ENCODE peak calls at places on chromosome 18, in eight cellular contexts. One of them, this sample, is unnamed.

GRCh38 chr18:79903071-79903635 is 48.3 kb downstream of the SLC66A2 start:
- DNase-seq in upper lobe of right lung: peak; percentile 61
- DNase-seq in tibial artery: peak; percentile 10
- DNase-seq in A549: no peak
- DNase-seq in body of pancreas: no peak
- DNase-seq in coronary artery: no peak
- DNase-seq in K562: no peak
- DNase-seq in heart left ventricle: peak; percentile 52
- DNase-seq in this sample: peak; percentile 8

GRCh38 chr18:46372670-46373069 is 268.5 kb downstream of the HAUS1 start:
- DNase-seq in tibial artery: no peak
- DNase-seq in upper lobe of right lung: no peak
- DNase-seq in K562: no peak
- DNase-seq in coronary artery: no peak
- DNase-seq in heart left ventricle: no peak
- DNase-seq in A549: no peak
- DNase-seq in body of pancreas: no peak
- DNase-seq in this sample: no peak

GRCh38 chr18:47984991-47985390 is 54.5 kb upstream of the SMAD2 start:
- DNase-seq in A549: no peak
- DNase-seq in body of pancreas: peak; percentile 54
- DNase-seq in tibial artery: no peak
- DNase-seq in upper lobe of right lung: no peak
- DNase-seq in K562: no peak
- DNase-seq in heart left ventricle: no peak
- DNase-seq in coronary artery: no peak
- DNase-seq in this sample: no peak

GRCh38 chr18:77108001-77108692 is 24.4 kb downstream of the MBP start:
- DNase-seq in coronary artery: no peak
- DNase-seq in body of pancreas: peak; percentile 63
- DNase-seq in upper lobe of right lung: no peak
- DNase-seq in heart left ventricle: peak; percentile 39
- DNase-seq in A549: no peak
- DNase-seq in K562: no peak
- DNase-seq in tibial artery: peak; percentile 75
- DNase-seq in this sample: peak; percentile 70

GRCh38 chr18:48904847-48905394 is 45.8 kb downstream of the SMAD7 start:
- DNase-seq in body of pancreas: no peak
- DNase-seq in tibial artery: no peak
- DNase-seq in coronary artery: no peak
- DNase-seq in K562: no peak
- DNase-seq in heart left ventricle: no peak
- DNase-seq in upper lobe of right lung: no peak
- DNase-seq in A549: no peak
- DNase-seq in this sample: no peak

GRCh38 chr18:49094979-49095632 is 144.3 kb upstream of the SMAD7 start:
- DNase-seq in A549: no peak
- DNase-seq in upper lobe of right lung: no peak
- DNase-seq in tibial artery: peak; percentile 27
- DNase-seq in coronary artery: no peak
- DNase-seq in heart left ventricle: no peak
- DNase-seq in K562: no peak
- DNase-seq in body of pancreas: no peak
- DNase-seq in this sample: no peak

GRCh38 chr18:44170208-44170880 is 510.3 kb upstream of the SETBP1 start:
- DNase-seq in heart left ventricle: no peak
- DNase-seq in K562: no peak
- DNase-seq in A549: no peak
- DNase-seq in body of pancreas: no peak
- DNase-seq in tibial artery: no peak
- DNase-seq in coronary artery: no peak
- DNase-seq in upper lobe of right lung: no peak
- DNase-seq in this sample: no peak

GRCh38 chr18:51461956-51462355 is 264.5 kb upstream of the MEX3C start:
- DNase-seq in coronary artery: no peak
- DNase-seq in upper lobe of right lung: no peak
- DNase-seq in K562: no peak
- DNase-seq in tibial artery: no peak
- DNase-seq in A549: no peak
- DNase-seq in heart left ventricle: no peak
- DNase-seq in body of pancreas: no peak
- DNase-seq in this sample: no peak

GRCh38 chr18:10081477-10081876 is 167.7 kb downstream of the VAPA start:
- DNase-seq in body of pancreas: no peak
- DNase-seq in coronary artery: no peak
- DNase-seq in upper lobe of right lung: no peak
- DNase-seq in tibial artery: no peak
- DNase-seq in heart left ventricle: no peak
- DNase-seq in A549: no peak
- DNase-seq in K562: peak; percentile 44
- DNase-seq in this sample: no peak

GRCh38 chr18:39624934-39625333 is 2059.3 kb upstream of the CELF4 start:
- DNase-seq in K562: no peak
- DNase-seq in upper lobe of right lung: no peak
- DNase-seq in A549: no peak
- DNase-seq in heart left ventricle: no peak
- DNase-seq in tibial artery: no peak
- DNase-seq in body of pancreas: no peak
- DNase-seq in coronary artery: no peak
- DNase-seq in this sample: no peak

GRCh38 chr18:44715245-44715644 is 34.6 kb downstream of the SETBP1 start:
- DNase-seq in tibial artery: peak; percentile 67
- DNase-seq in A549: no peak
- DNase-seq in body of pancreas: peak; percentile 32
- DNase-seq in K562: no peak
- DNase-seq in heart left ventricle: no peak
- DNase-seq in upper lobe of right lung: no peak
- DNase-seq in coronary artery: no peak
- DNase-seq in this sample: no peak

GRCh38 chr18:65753520-65753919 is 2.7 kb downstream of the CDH7 start:
- DNase-seq in body of pancreas: no peak
- DNase-seq in K562: peak; percentile 1
- DNase-seq in tibial artery: no peak
- DNase-seq in heart left ventricle: no peak
- DNase-seq in coronary artery: no peak
- DNase-seq in upper lobe of right lung: no peak
- DNase-seq in A549: no peak
- DNase-seq in this sample: peak; percentile 48

GRCh38 chr18:79581406-79581805 is 98.2 kb upstream of the CTDP1 start:
- DNase-seq in A549: no peak
- DNase-seq in body of pancreas: no peak
- DNase-seq in coronary artery: peak; percentile 33
- DNase-seq in tibial artery: no peak
- DNase-seq in K562: no peak
- DNase-seq in heart left ventricle: peak; percentile 47
- DNase-seq in upper lobe of right lung: peak; percentile 50
- DNase-seq in this sample: peak; percentile 8

GRCh38 chr18:64993695-64994094 is 757.1 kb upstream of the CDH7 start:
- DNase-seq in body of pancreas: no peak
- DNase-seq in coronary artery: no peak
- DNase-seq in heart left ventricle: no peak
- DNase-seq in upper lobe of right lung: no peak
- DNase-seq in A549: no peak
- DNase-seq in tibial artery: no peak
- DNase-seq in K562: no peak
- DNase-seq in this sample: no peak

GRCh38 chr18:24986611-24987270 is 365.2 kb downstream of the ZNF521 start:
- DNase-seq in A549: no peak
- DNase-seq in K562: no peak
- DNase-seq in heart left ventricle: no peak
- DNase-seq in coronary artery: no peak
- DNase-seq in body of pancreas: no peak
- DNase-seq in tibial artery: no peak
- DNase-seq in upper lobe of right lung: no peak
- DNase-seq in this sample: no peak

GRCh38 chr18:35703043-35703688 is 121.6 kb downstream of the GALNT1 start:
- DNase-seq in tibial artery: no peak
- DNase-seq in heart left ventricle: no peak
- DNase-seq in K562: no peak
- DNase-seq in body of pancreas: no peak
- DNase-seq in A549: no peak
- DNase-seq in upper lobe of right lung: no peak
- DNase-seq in coronary artery: no peak
- DNase-seq in this sample: no peak

GRCh38 chr18:2192562-2192961 is 378.7 kb downstream of the METTL4 start:
- DNase-seq in body of pancreas: no peak
- DNase-seq in upper lobe of right lung: no peak
- DNase-seq in coronary artery: no peak
- DNase-seq in K562: no peak
- DNase-seq in A549: no peak
- DNase-seq in heart left ventricle: no peak
- DNase-seq in tibial artery: no peak
- DNase-seq in this sample: no peak

GRCh38 chr18:52402814-52403213 is 62.8 kb downstream of the DCC start:
- DNase-seq in K562: no peak
- DNase-seq in coronary artery: no peak
- DNase-seq in upper lobe of right lung: no peak
- DNase-seq in heart left ventricle: no peak
- DNase-seq in tibial artery: no peak
- DNase-seq in A549: no peak
- DNase-seq in body of pancreas: no peak
- DNase-seq in this sample: no peak

DNA sequence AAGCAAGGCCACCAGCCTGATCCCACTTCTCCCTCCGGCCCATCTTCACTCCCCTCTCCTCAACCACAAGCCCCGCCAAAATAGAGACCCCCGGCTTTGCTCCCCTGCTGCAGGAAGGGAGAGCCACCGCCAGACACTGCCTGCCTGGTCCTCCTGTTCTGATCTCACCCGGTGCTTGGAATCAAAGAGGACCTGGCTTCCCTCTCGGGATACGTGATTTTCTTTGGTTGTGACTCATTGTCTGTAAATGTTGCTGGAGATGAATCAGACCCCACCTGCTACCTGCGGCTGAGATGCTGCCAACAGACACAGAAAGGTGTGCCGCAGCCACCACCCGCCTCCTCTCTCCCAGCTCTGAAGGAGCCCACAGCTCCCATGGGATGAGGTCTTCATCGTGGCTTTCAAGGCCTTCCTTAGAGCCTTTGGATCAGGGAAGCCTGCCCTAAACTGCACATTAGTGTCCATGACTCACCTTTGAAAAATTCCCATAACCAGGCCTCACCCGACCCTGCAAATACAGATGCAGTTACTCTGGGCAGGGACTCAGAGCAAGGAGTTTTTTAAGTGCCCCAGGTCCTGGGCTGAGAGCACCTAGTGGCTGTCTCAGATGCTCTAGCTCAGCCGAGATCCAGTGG is 79.4 kb upstream of the ZNF532 start:
- DNase-seq in coronary artery: no peak
- DNase-seq in K562: no peak
- DNase-seq in heart left ventricle: no peak
- DNase-seq in body of pancreas: peak; percentile 32
- DNase-seq in tibial artery: peak; percentile 23
- DNase-seq in upper lobe of right lung: no peak
- DNase-seq in A549: peak; percentile 61
- DNase-seq in this sample: no peak
- H3K27ac ChIP-seq in coronary artery: peak overlapping the region; percentile 56
- H3K27ac ChIP-seq in K562: no peak overlapping the region
- H3K27ac ChIP-seq in heart left ventricle: no peak overlapping the region
- H3K27ac ChIP-seq in body of pancreas: peak overlapping the region; percentile 61
- H3K27ac ChIP-seq in tibial artery: peak overlapping the region; percentile 77
- H3K27ac ChIP-seq in upper lobe of right lung: no peak overlapping the region
- H3K27ac ChIP-seq in A549: peak overlapping the region; percentile 99
- H3K27ac ChIP-seq in this sample: no peak overlapping the region

DNA sequence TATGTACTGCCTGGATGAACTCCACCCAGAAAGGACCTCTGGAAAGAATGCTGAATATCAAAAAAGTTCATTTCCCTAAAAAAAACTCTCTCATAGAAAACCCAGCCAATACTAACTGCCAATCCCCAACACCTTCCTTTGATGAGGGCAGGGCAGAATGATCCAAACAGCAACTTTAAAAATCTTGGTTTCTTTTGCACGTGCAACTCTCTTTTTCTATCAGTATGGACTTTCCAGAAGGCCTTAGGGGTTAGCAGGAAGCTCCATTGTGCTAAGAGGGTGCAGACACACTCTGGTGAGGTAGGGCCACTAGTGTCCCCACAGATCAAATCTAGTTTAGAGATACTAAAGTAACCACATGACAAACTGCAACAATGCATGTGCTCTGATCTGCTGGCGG is 23.4 kb downstream of the KCTD1 start:
- DNase-seq in coronary artery: no peak
- DNase-seq in upper lobe of right lung: no peak
- DNase-seq in tibial artery: no peak
- DNase-seq in A549: no peak
- DNase-seq in K562: no peak
- DNase-seq in heart left ventricle: no peak
- DNase-seq in body of pancreas: no peak
- DNase-seq in this sample: no peak
- H3K27ac ChIP-seq in coronary artery: no peak overlapping the region
- H3K27ac ChIP-seq in upper lobe of right lung: no peak overlapping the region
- H3K27ac ChIP-seq in tibial artery: no peak overlapping the region
- H3K27ac ChIP-seq in A549: no peak overlapping the region
- H3K27ac ChIP-seq in K562: no peak overlapping the region
- H3K27ac ChIP-seq in heart left ventricle: no peak overlapping the region
- H3K27ac ChIP-seq in body of pancreas: no peak overlapping the region
- H3K27ac ChIP-seq in this sample: no peak overlapping the region

GRCh38 chr18:57741273-57741672 is 61.8 kb downstream of the ATP8B1 start:
- DNase-seq in K562: no peak
- DNase-seq in upper lobe of right lung: no peak
- DNase-seq in body of pancreas: no peak
- DNase-seq in A549: no peak
- DNase-seq in heart left ventricle: no peak
- DNase-seq in coronary artery: no peak
- DNase-seq in tibial artery: no peak
- DNase-seq in this sample: no peak

GRCh38 chr18:57733861-57734260 is 69.3 kb downstream of the ATP8B1 start:
- DNase-seq in heart left ventricle: no peak
- DNase-seq in upper lobe of right lung: no peak
- DNase-seq in K562: no peak
- DNase-seq in A549: no peak
- DNase-seq in coronary artery: no peak
- DNase-seq in tibial artery: no peak
- DNase-seq in body of pancreas: no peak
- DNase-seq in this sample: no peak

GRCh38 chr18:57737661-57738060 is 65.5 kb downstream of the ATP8B1 start:
- DNase-seq in heart left ventricle: peak; percentile 68
- DNase-seq in body of pancreas: peak; percentile 84
- DNase-seq in tibial artery: peak; percentile 82
- DNase-seq in A549: peak; percentile 60
- DNase-seq in coronary artery: peak; percentile 90
- DNase-seq in upper lobe of right lung: peak; percentile 90
- DNase-seq in K562: no peak
- DNase-seq in this sample: no peak

GRCh38 chr18:57743008-57743407 is 60.1 kb downstream of the ATP8B1 start:
- DNase-seq in tibial artery: no peak
- DNase-seq in K562: no peak
- DNase-seq in upper lobe of right lung: no peak
- DNase-seq in A549: no peak
- DNase-seq in body of pancreas: no peak
- DNase-seq in heart left ventricle: no peak
- DNase-seq in coronary artery: no peak
- DNase-seq in this sample: no peak

GRCh38 chr18:57738078-57738477 is 65.0 kb downstream of the ATP8B1 start:
- DNase-seq in body of pancreas: peak; percentile 15
- DNase-seq in A549: no peak
- DNase-seq in heart left ventricle: no peak
- DNase-seq in coronary artery: no peak
- DNase-seq in upper lobe of right lung: no peak
- DNase-seq in tibial artery: no peak
- DNase-seq in K562: no peak
- DNase-seq in this sample: no peak
- H3K27ac ChIP-seq in body of pancreas: peak overlapping the region; percentile 32
- H3K27ac ChIP-seq in A549: peak overlapping the region; percentile 85
- H3K27ac ChIP-seq in heart left ventricle: peak overlapping the region; percentile 50
- H3K27ac ChIP-seq in coronary artery: peak overlapping the region; percentile 30
- H3K27ac ChIP-seq in upper lobe of right lung: no peak overlapping the region
- H3K27ac ChIP-seq in tibial artery: peak overlapping the region; percentile 58
- H3K27ac ChIP-seq in K562: no peak overlapping the region
- H3K27ac ChIP-seq in this sample: no peak overlapping the region

GRCh38 chr18:67875936-67876335 is 359.4 kb upstream of the DSEL start:
- DNase-seq in upper lobe of right lung: no peak
- DNase-seq in heart left ventricle: no peak
- DNase-seq in A549: no peak
- DNase-seq in K562: no peak
- DNase-seq in tibial artery: no peak
- DNase-seq in body of pancreas: no peak
- DNase-seq in coronary artery: no peak
- DNase-seq in this sample: no peak
- H3K27ac ChIP-seq in upper lobe of right lung: no peak overlapping the region
- H3K27ac ChIP-seq in heart left ventricle: no peak overlapping the region
- H3K27ac ChIP-seq in A549: no peak overlapping the region
- H3K27ac ChIP-seq in K562: no peak overlapping the region
- H3K27ac ChIP-seq in tibial artery: no peak overlapping the region
- H3K27ac ChIP-seq in body of pancreas: no peak overlapping the region
- H3K27ac ChIP-seq in coronary artery: no peak overlapping the region
- H3K27ac ChIP-seq in this sample: no peak overlapping the region